ENCODE peak calls at places on chromosome 10, in nine cellular contexts. One of them, this sample, is unnamed. For H3K4me1, the result is how much of the 10 kb centered on the place peaks cover.

GRCh38 chr10:70672165-70672992 is at the start of gene ADAMTS14:
- DNase-seq in hepatocyte: peak
- DNase-seq in HCT116: peak
- DNase-seq in K562: peak
- DNase-seq in adrenal gland: peak
- DNase-seq in A549: peak
- DNase-seq in tibial nerve: no peak
- DNase-seq in Peyer's patch: no peak
- DNase-seq in Panc1: no peak
- DNase-seq in this sample: peak

GRCh38 chr10:87921934-87922688 is 58.7 kb downstream of the PTEN start:
- DNase-seq in hepatocyte: no peak
- DNase-seq in HCT116: no peak
- DNase-seq in K562: no peak
- DNase-seq in adrenal gland: no peak
- DNase-seq in A549: no peak
- DNase-seq in tibial nerve: no peak
- DNase-seq in Peyer's patch: no peak
- DNase-seq in Panc1: no peak
- DNase-seq in this sample: no peak

GRCh38 chr10:5565205-5565545 is 40.4 kb downstream of the CALML3 start:
- DNase-seq in hepatocyte: no peak
- DNase-seq in HCT116: no peak
- DNase-seq in K562: no peak
- DNase-seq in adrenal gland: no peak
- DNase-seq in A549: no peak
- DNase-seq in tibial nerve: no peak
- DNase-seq in Peyer's patch: peak
- DNase-seq in Panc1: no peak
- DNase-seq in this sample: no peak

GRCh38 chr10:43166207-43166878 is 28.1 kb downstream of the CSGALNACT2 start:
- DNase-seq in hepatocyte: no peak
- DNase-seq in HCT116: no peak
- DNase-seq in K562: no peak
- DNase-seq in adrenal gland: no peak
- DNase-seq in A549: no peak
- DNase-seq in tibial nerve: no peak
- DNase-seq in Peyer's patch: no peak
- DNase-seq in Panc1: no peak
- DNase-seq in this sample: no peak

GRCh38 chr10:114057845-114058244 is 14.2 kb downstream of the ADRB1 start:
- DNase-seq in hepatocyte: no peak
- DNase-seq in HCT116: no peak
- DNase-seq in K562: no peak
- DNase-seq in adrenal gland: no peak
- DNase-seq in A549: no peak
- DNase-seq in tibial nerve: no peak
- DNase-seq in Peyer's patch: no peak
- DNase-seq in Panc1: no peak
- DNase-seq in this sample: no peak

GRCh38 chr10:126014309-126014708 is 117.9 kb downstream of the FANK1 start:
- DNase-seq in hepatocyte: no peak
- DNase-seq in HCT116: no peak
- DNase-seq in K562: no peak
- DNase-seq in adrenal gland: no peak
- DNase-seq in A549: no peak
- DNase-seq in tibial nerve: no peak
- DNase-seq in Peyer's patch: no peak
- DNase-seq in Panc1: no peak
- DNase-seq in this sample: no peak

GRCh38 chr10:43214071-43214955 is 52.6 kb downstream of the RASGEF1A start:
- DNase-seq in hepatocyte: no peak
- DNase-seq in HCT116: no peak
- DNase-seq in K562: no peak
- DNase-seq in adrenal gland: no peak
- DNase-seq in A549: peak
- DNase-seq in tibial nerve: no peak
- DNase-seq in Peyer's patch: no peak
- DNase-seq in Panc1: no peak
- DNase-seq in this sample: no peak

GRCh38 chr10:116636385-116636784 is 15.6 kb downstream of the PNLIPRP2 start:
- DNase-seq in hepatocyte: no peak
- DNase-seq in HCT116: no peak
- DNase-seq in K562: no peak
- DNase-seq in adrenal gland: no peak
- DNase-seq in A549: no peak
- DNase-seq in tibial nerve: no peak
- DNase-seq in Peyer's patch: no peak
- DNase-seq in Panc1: no peak
- DNase-seq in this sample: no peak

GRCh38 chr10:97327348-97328294 is 6.9 kb downstream of the FRAT2 start:
- DNase-seq in hepatocyte: peak
- DNase-seq in HCT116: no peak
- DNase-seq in K562: peak
- DNase-seq in adrenal gland: no peak
- DNase-seq in A549: peak
- DNase-seq in tibial nerve: no peak
- DNase-seq in Peyer's patch: no peak
- DNase-seq in Panc1: no peak
- DNase-seq in this sample: peak

GRCh38 chr10:127968659-127969058 is 61.8 kb downstream of the PTPRE start:
- DNase-seq in hepatocyte: no peak
- DNase-seq in HCT116: no peak
- DNase-seq in K562: no peak
- DNase-seq in adrenal gland: no peak
- DNase-seq in A549: no peak
- DNase-seq in tibial nerve: no peak
- DNase-seq in Peyer's patch: no peak
- DNase-seq in Panc1: no peak
- DNase-seq in this sample: no peak

GRCh38 chr10:11822809-11823121 is 391 bp upstream of the PROSER2 start:
- DNase-seq in hepatocyte: no peak
- DNase-seq in HCT116: no peak
- DNase-seq in K562: no peak
- DNase-seq in adrenal gland: no peak
- DNase-seq in A549: no peak
- DNase-seq in tibial nerve: no peak
- DNase-seq in Peyer's patch: no peak
- DNase-seq in Panc1: no peak
- DNase-seq in this sample: no peak

GRCh38 chr10:121983828-121984227 is 5.1 kb upstream of the TACC2 start:
- DNase-seq in hepatocyte: no peak
- DNase-seq in HCT116: no peak
- DNase-seq in K562: no peak
- DNase-seq in adrenal gland: no peak
- DNase-seq in A549: no peak
- DNase-seq in tibial nerve: no peak
- DNase-seq in Peyer's patch: no peak
- DNase-seq in Panc1: no peak
- DNase-seq in this sample: no peak

GRCh38 chr10:34480345-34480744 is 334.8 kb downstream of the PARD3 start:
- DNase-seq in hepatocyte: no peak
- DNase-seq in HCT116: no peak
- DNase-seq in K562: no peak
- DNase-seq in adrenal gland: no peak
- DNase-seq in A549: no peak
- DNase-seq in tibial nerve: no peak
- DNase-seq in Peyer's patch: no peak
- DNase-seq in Panc1: no peak
- DNase-seq in this sample: no peak

GRCh38 chr10:86652361-86653202 is 1.8 kb upstream of the OPN4 start:
- DNase-seq in hepatocyte: no peak
- DNase-seq in HCT116: no peak
- DNase-seq in K562: no peak
- DNase-seq in adrenal gland: no peak
- DNase-seq in A549: no peak
- DNase-seq in tibial nerve: no peak
- DNase-seq in Peyer's patch: peak
- DNase-seq in Panc1: no peak
- DNase-seq in this sample: peak

GRCh38 chr10:19488592-19489280 is 327.5 kb upstream of the PLXDC2 start:
- DNase-seq in hepatocyte: peak
- DNase-seq in HCT116: no peak
- DNase-seq in K562: no peak
- DNase-seq in adrenal gland: peak
- DNase-seq in A549: no peak
- DNase-seq in tibial nerve: no peak
- DNase-seq in Peyer's patch: peak
- DNase-seq in Panc1: no peak
- DNase-seq in this sample: no peak

GRCh38 chr10:65231148-65231547 is 1694.7 kb upstream of the LRRTM3 start:
- DNase-seq in hepatocyte: no peak
- DNase-seq in HCT116: no peak
- DNase-seq in K562: no peak
- DNase-seq in adrenal gland: no peak
- DNase-seq in A549: no peak
- DNase-seq in tibial nerve: no peak
- DNase-seq in Peyer's patch: no peak
- DNase-seq in Panc1: no peak
- DNase-seq in this sample: no peak

GRCh38 chr10:8034666-8035640 is 19.5 kb upstream of the GATA3 start:
- DNase-seq in hepatocyte: no peak
- DNase-seq in HCT116: no peak
- DNase-seq in K562: no peak
- DNase-seq in adrenal gland: no peak
- DNase-seq in A549: no peak
- DNase-seq in tibial nerve: no peak
- DNase-seq in Peyer's patch: no peak
- DNase-seq in Panc1: no peak
- DNase-seq in this sample: peak

GRCh38 chr10:24363070-24363469 is 154.1 kb downstream of the KIAA1217 start:
- DNase-seq in hepatocyte: no peak
- DNase-seq in HCT116: no peak
- DNase-seq in K562: no peak
- DNase-seq in adrenal gland: no peak
- DNase-seq in A549: no peak
- DNase-seq in tibial nerve: no peak
- DNase-seq in Peyer's patch: no peak
- DNase-seq in Panc1: no peak
- DNase-seq in this sample: no peak

GRCh38 chr10:132865236-132865635 is 77.1 kb downstream of the CFAP46 start:
- DNase-seq in hepatocyte: no peak
- DNase-seq in HCT116: no peak
- DNase-seq in K562: no peak
- DNase-seq in adrenal gland: no peak
- DNase-seq in A549: no peak
- DNase-seq in tibial nerve: no peak
- DNase-seq in Peyer's patch: no peak
- DNase-seq in Panc1: no peak
- DNase-seq in this sample: no peak

GRCh38 chr10:116985611-116986010 is 19.4 kb downstream of the SHTN1 start:
- DNase-seq in hepatocyte: no peak
- DNase-seq in HCT116: no peak
- DNase-seq in K562: no peak
- DNase-seq in adrenal gland: no peak
- DNase-seq in A549: no peak
- DNase-seq in tibial nerve: no peak
- DNase-seq in Peyer's patch: no peak
- DNase-seq in Panc1: no peak
- DNase-seq in this sample: no peak

GRCh38 chr10:33901166-33901565 is 566.7 kb upstream of the NRP1 start:
- DNase-seq in hepatocyte: no peak
- DNase-seq in HCT116: no peak
- DNase-seq in K562: no peak
- DNase-seq in adrenal gland: no peak
- DNase-seq in A549: no peak
- DNase-seq in tibial nerve: peak
- DNase-seq in Peyer's patch: no peak
- DNase-seq in Panc1: no peak
- DNase-seq in this sample: no peak

GRCh38 chr10:58064714-58065528 is 202.8 kb downstream of the IPMK start:
- DNase-seq in hepatocyte: peak
- DNase-seq in HCT116: peak
- DNase-seq in K562: peak
- DNase-seq in adrenal gland: peak
- DNase-seq in A549: peak
- DNase-seq in tibial nerve: peak
- DNase-seq in Peyer's patch: no peak
- DNase-seq in Panc1: peak
- DNase-seq in this sample: no peak

GRCh38 chr10:124709862-124710261 is 34.3 kb downstream of the FAM53B start:
- DNase-seq in hepatocyte: no peak
- DNase-seq in HCT116: no peak
- DNase-seq in K562: no peak
- DNase-seq in adrenal gland: no peak
- DNase-seq in A549: no peak
- DNase-seq in tibial nerve: no peak
- DNase-seq in Peyer's patch: peak
- DNase-seq in Panc1: no peak
- DNase-seq in this sample: no peak
- H3K4me1 ChIP-seq in hepatocyte: under half
- H3K4me1 ChIP-seq in HCT116: under half
- H3K4me1 ChIP-seq in K562: under half
- H3K4me1 ChIP-seq in adrenal gland: half or more
- H3K4me1 ChIP-seq in A549: under half
- H3K4me1 ChIP-seq in tibial nerve: half or more
- H3K4me1 ChIP-seq in Peyer's patch: under half
- H3K4me1 ChIP-seq in Panc1: under half
- H3K4me1 ChIP-seq in this sample: under half

GRCh38 chr10:84540022-84540616 is 211.7 kb downstream of the CCSER2 start:
- DNase-seq in hepatocyte: no peak
- DNase-seq in HCT116: no peak
- DNase-seq in K562: no peak
- DNase-seq in adrenal gland: no peak
- DNase-seq in A549: peak
- DNase-seq in tibial nerve: no peak
- DNase-seq in Peyer's patch: no peak
- DNase-seq in Panc1: no peak
- DNase-seq in this sample: peak
- H3K4me3 ChIP-seq in hepatocyte: no peak
- H3K4me3 ChIP-seq in HCT116: peak
- H3K4me3 ChIP-seq in K562: no peak
- H3K4me3 ChIP-seq in adrenal gland: no peak
- H3K4me3 ChIP-seq in A549: peak
- H3K4me3 ChIP-seq in tibial nerve: peak
- H3K4me3 ChIP-seq in Peyer's patch: no peak
- H3K4me3 ChIP-seq in Panc1: no peak
- H3K4me3 ChIP-seq in this sample: peak

DNA sequence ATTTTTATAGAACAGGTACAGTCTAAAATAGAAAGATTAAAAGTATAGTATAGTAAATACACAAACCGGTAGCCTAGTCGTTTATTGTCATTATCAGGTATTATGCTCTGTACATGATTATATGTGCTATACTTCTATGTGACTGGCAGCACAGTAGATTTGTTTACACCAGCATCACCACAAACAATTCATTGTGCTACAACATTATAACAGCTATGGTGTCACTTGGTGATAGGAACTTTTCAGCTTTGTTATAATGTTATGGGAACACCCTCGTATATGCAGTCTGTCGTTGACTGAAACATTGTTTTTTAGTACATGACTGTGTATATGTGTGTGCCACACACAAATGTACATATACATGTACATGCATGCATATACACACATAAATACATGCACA is 19.1 kb downstream of the ZNF365 start:
- DNase-seq in hepatocyte: no peak
- DNase-seq in HCT116: no peak
- DNase-seq in K562: no peak
- DNase-seq in adrenal gland: no peak
- DNase-seq in A549: no peak
- DNase-seq in tibial nerve: no peak
- DNase-seq in Peyer's patch: no peak
- DNase-seq in Panc1: no peak
- DNase-seq in this sample: no peak
- H3K27ac ChIP-seq in hepatocyte: no peak
- H3K27ac ChIP-seq in HCT116: no peak
- H3K27ac ChIP-seq in K562: no peak
- H3K27ac ChIP-seq in adrenal gland: no peak
- H3K27ac ChIP-seq in A549: no peak
- H3K27ac ChIP-seq in tibial nerve: no peak
- H3K27ac ChIP-seq in Peyer's patch: no peak
- H3K27ac ChIP-seq in Panc1: no peak
- H3K27ac ChIP-seq in this sample: no peak

GRCh38 chr10:69333205-69333604 is 54.9 kb downstream of the HK1 start:
- DNase-seq in hepatocyte: peak
- DNase-seq in HCT116: no peak
- DNase-seq in K562: no peak
- DNase-seq in adrenal gland: no peak
- DNase-seq in A549: no peak
- DNase-seq in tibial nerve: no peak
- DNase-seq in Peyer's patch: peak
- DNase-seq in Panc1: no peak
- DNase-seq in this sample: peak
- H3K4me1 ChIP-seq in hepatocyte: under half
- H3K4me1 ChIP-seq in HCT116: under half
- H3K4me1 ChIP-seq in K562: half or more
- H3K4me1 ChIP-seq in adrenal gland: under half
- H3K4me1 ChIP-seq in A549: under half
- H3K4me1 ChIP-seq in tibial nerve: half or more
- H3K4me1 ChIP-seq in Peyer's patch: under half
- H3K4me1 ChIP-seq in Panc1: under half
- H3K4me1 ChIP-seq in this sample: half or more

This sample was measured in PC-9.